ENCODE peak calls at places on chromosome 20, in ten cellular contexts. One of them, this sample, is unnamed.
A peak's percentile ranks its signal among the peaks of the same experiment; 100 is the strongest.

GRCh38 chr20:9200620-9201019 is 131.7 kb downstream of the PLCB4 start:
- DNase-seq in A549: peak; percentile 77
- DNase-seq in H1: no peak
- DNase-seq in spleen: no peak
- DNase-seq in adrenal gland: peak; percentile 1
- DNase-seq in suprapubic skin: no peak
- DNase-seq in heart left ventricle: no peak
- DNase-seq in ovary: no peak
- DNase-seq in HCT116: peak; percentile 36
- DNase-seq in body of pancreas: no peak
- DNase-seq in this sample: no peak

GRCh38 chr20:57498425-57499400 is 26.2 kb downstream of the CTCFL start:
- DNase-seq in A549: no peak
- DNase-seq in H1: no peak
- DNase-seq in spleen: no peak
- DNase-seq in adrenal gland: peak; percentile 21
- DNase-seq in suprapubic skin: peak; percentile 54
- DNase-seq in heart left ventricle: no peak
- DNase-seq in ovary: no peak
- DNase-seq in HCT116: peak; percentile 19
- DNase-seq in body of pancreas: no peak
- DNase-seq in this sample: no peak

GRCh38 chr20:37053230-37053950 is 42.4 kb downstream of the RBL1 start:
- DNase-seq in A549: no peak
- DNase-seq in H1: no peak
- DNase-seq in spleen: no peak
- DNase-seq in adrenal gland: no peak
- DNase-seq in suprapubic skin: no peak
- DNase-seq in heart left ventricle: no peak
- DNase-seq in ovary: no peak
- DNase-seq in HCT116: no peak
- DNase-seq in body of pancreas: no peak
- DNase-seq in this sample: no peak

GRCh38 chr20:21559305-21559704 is 45.4 kb upstream of the NKX2-2 start:
- DNase-seq in A549: no peak
- DNase-seq in H1: no peak
- DNase-seq in spleen: no peak
- DNase-seq in adrenal gland: no peak
- DNase-seq in suprapubic skin: no peak
- DNase-seq in heart left ventricle: no peak
- DNase-seq in ovary: no peak
- DNase-seq in HCT116: no peak
- DNase-seq in body of pancreas: no peak
- DNase-seq in this sample: no peak

GRCh38 chr20:50245561-50246366 is 55.1 kb downstream of the CEBPB start:
- DNase-seq in A549: no peak
- DNase-seq in H1: no peak
- DNase-seq in spleen: no peak
- DNase-seq in adrenal gland: peak; percentile 34
- DNase-seq in suprapubic skin: no peak
- DNase-seq in heart left ventricle: no peak
- DNase-seq in ovary: no peak
- DNase-seq in HCT116: peak; percentile 23
- DNase-seq in body of pancreas: no peak
- DNase-seq in this sample: no peak

GRCh38 chr20:25389858-25390537 is 637 bp downstream of the ABHD12 start:
- DNase-seq in A549: peak; percentile 31
- DNase-seq in H1: no peak
- DNase-seq in spleen: peak; percentile 92
- DNase-seq in adrenal gland: peak; percentile 37
- DNase-seq in suprapubic skin: peak; percentile 81
- DNase-seq in heart left ventricle: peak; percentile 37
- DNase-seq in ovary: peak; percentile 74
- DNase-seq in HCT116: no peak
- DNase-seq in body of pancreas: peak; percentile 68
- DNase-seq in this sample: peak; percentile 13

GRCh38 chr20:64191002-64191401 is 26.8 kb downstream of the MYT1 start:
- DNase-seq in A549: no peak
- DNase-seq in H1: no peak
- DNase-seq in spleen: no peak
- DNase-seq in adrenal gland: no peak
- DNase-seq in suprapubic skin: no peak
- DNase-seq in heart left ventricle: no peak
- DNase-seq in ovary: no peak
- DNase-seq in HCT116: no peak
- DNase-seq in body of pancreas: no peak
- DNase-seq in this sample: no peak

GRCh38 chr20:44465001-44465560 is 10.6 kb upstream of the TTPAL start:
- DNase-seq in A549: no peak
- DNase-seq in H1: no peak
- DNase-seq in spleen: no peak
- DNase-seq in adrenal gland: no peak
- DNase-seq in suprapubic skin: no peak
- DNase-seq in heart left ventricle: no peak
- DNase-seq in ovary: no peak
- DNase-seq in HCT116: no peak
- DNase-seq in body of pancreas: peak; percentile 87
- DNase-seq in this sample: no peak

GRCh38 chr20:19911810-19912382 is 105.3 kb upstream of the NAA20 start:
- DNase-seq in A549: no peak
- DNase-seq in H1: no peak
- DNase-seq in spleen: no peak
- DNase-seq in adrenal gland: no peak
- DNase-seq in suprapubic skin: no peak
- DNase-seq in heart left ventricle: no peak
- DNase-seq in ovary: no peak
- DNase-seq in HCT116: no peak
- DNase-seq in body of pancreas: no peak
- DNase-seq in this sample: no peak
- H3K4me1 ChIP-seq in A549: peaks cover 28% of the 10 kb centered on the region
- H3K4me1 ChIP-seq in H1: peaks cover 3% of the 10 kb centered on the region
- H3K4me1 ChIP-seq in spleen: peaks cover 43% of the 10 kb centered on the region
- H3K4me1 ChIP-seq in adrenal gland: no peaks in the 10 kb centered on the region
- H3K4me1 ChIP-seq in suprapubic skin: peaks cover 42% of the 10 kb centered on the region
- H3K4me1 ChIP-seq in heart left ventricle: peaks cover 5% of the 10 kb centered on the region
- H3K4me1 ChIP-seq in ovary: peaks cover 5% of the 10 kb centered on the region
- H3K4me1 ChIP-seq in HCT116: peaks cover 9% of the 10 kb centered on the region
- H3K4me1 ChIP-seq in body of pancreas: peaks cover 5% of the 10 kb centered on the region
- H3K4me1 ChIP-seq in this sample: no peaks in the 10 kb centered on the region

GRCh38 chr20:23638309-23638708 is 554 bp upstream of the CST3 start:
- DNase-seq in A549: no peak
- DNase-seq in H1: no peak
- DNase-seq in spleen: no peak
- DNase-seq in adrenal gland: no peak
- DNase-seq in suprapubic skin: no peak
- DNase-seq in heart left ventricle: no peak
- DNase-seq in ovary: peak; percentile 56
- DNase-seq in HCT116: no peak
- DNase-seq in body of pancreas: no peak
- DNase-seq in this sample: no peak

GRCh38 chr20:23637282-23638221 is at the start of gene CST3:
- DNase-seq in A549: peak; percentile 97
- DNase-seq in H1: no peak
- DNase-seq in spleen: peak; percentile 90
- DNase-seq in adrenal gland: peak; percentile 91
- DNase-seq in suprapubic skin: peak; percentile 95
- DNase-seq in heart left ventricle: peak; percentile 95
- DNase-seq in ovary: peak; percentile 93
- DNase-seq in HCT116: peak; percentile 68
- DNase-seq in body of pancreas: peak; percentile 90
- DNase-seq in this sample: peak; percentile 88

GRCh38 chr20:23636182-23636907 is 1.4 kb downstream of the CST3 start:
- DNase-seq in A549: no peak
- DNase-seq in H1: no peak
- DNase-seq in spleen: no peak
- DNase-seq in adrenal gland: no peak
- DNase-seq in suprapubic skin: no peak
- DNase-seq in heart left ventricle: no peak
- DNase-seq in ovary: no peak
- DNase-seq in HCT116: no peak
- DNase-seq in body of pancreas: no peak
- DNase-seq in this sample: no peak

GRCh38 chr20:23634985-23635767 is 2.6 kb downstream of the CST3 start:
- DNase-seq in A549: no peak
- DNase-seq in H1: no peak
- DNase-seq in spleen: no peak
- DNase-seq in adrenal gland: peak; percentile 50
- DNase-seq in suprapubic skin: no peak
- DNase-seq in heart left ventricle: peak; percentile 50
- DNase-seq in ovary: no peak
- DNase-seq in HCT116: no peak
- DNase-seq in body of pancreas: no peak
- DNase-seq in this sample: peak; percentile 72

GRCh38 chr20:23636908-23637281 is 860 bp downstream of the CST3 start:
- DNase-seq in A549: no peak
- DNase-seq in H1: no peak
- DNase-seq in spleen: no peak
- DNase-seq in adrenal gland: no peak
- DNase-seq in suprapubic skin: no peak
- DNase-seq in heart left ventricle: no peak
- DNase-seq in ovary: no peak
- DNase-seq in HCT116: no peak
- DNase-seq in body of pancreas: no peak
- DNase-seq in this sample: no peak
- TF ChIP-seq POLR2A in A549: no peak
- TF ChIP-seq POLR2A in H1: no peak
- TF ChIP-seq POLR2A in spleen: no peak
- TF ChIP-seq POLR2A in adrenal gland: no peak
- TF ChIP-seq POLR2A in suprapubic skin: no peak
- TF ChIP-seq POLR2A in heart left ventricle: no peak
- TF ChIP-seq POLR2A in ovary: no peak
- TF ChIP-seq POLR2A in HCT116: no peak
- TF ChIP-seq POLR2A in body of pancreas: no peak
- TF ChIP-seq POLR2A in this sample: no peak

DNA sequence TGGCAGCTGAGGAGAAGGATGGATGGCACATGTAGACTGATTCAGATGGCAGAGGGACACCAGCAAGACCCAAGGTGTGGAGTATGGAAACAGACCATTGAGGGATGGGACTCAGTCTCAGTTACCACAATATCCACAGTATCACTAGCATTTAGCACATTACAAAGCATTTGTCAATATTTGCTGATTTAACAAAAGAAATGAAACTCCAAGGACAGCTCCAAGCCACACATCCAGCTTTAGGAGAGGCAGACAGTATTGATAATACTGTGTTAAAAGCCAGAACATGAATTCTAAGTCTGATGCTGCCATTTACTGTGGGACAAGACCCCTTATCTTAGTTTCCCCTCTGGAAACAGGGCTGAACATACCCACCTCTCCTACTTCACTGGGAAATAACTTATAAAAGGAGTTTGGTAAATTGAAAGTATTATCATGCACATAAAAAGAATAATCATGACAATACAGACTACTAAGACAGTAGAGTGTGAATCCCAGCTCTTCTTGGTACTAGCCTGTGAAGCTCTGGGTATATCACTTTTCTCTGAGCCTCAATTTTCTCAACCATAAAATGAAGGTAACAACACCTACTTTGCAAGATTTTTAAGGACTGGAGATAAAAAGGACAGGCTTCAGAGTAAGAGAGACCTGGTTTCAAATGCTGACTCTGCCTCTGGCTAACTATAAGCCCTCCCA is 11.1 kb downstream of the BCL2L1 start:
- DNase-seq in A549: no peak
- DNase-seq in H1: no peak
- DNase-seq in spleen: no peak
- DNase-seq in adrenal gland: no peak
- DNase-seq in suprapubic skin: no peak
- DNase-seq in heart left ventricle: no peak
- DNase-seq in ovary: no peak
- DNase-seq in HCT116: no peak
- DNase-seq in body of pancreas: no peak
- DNase-seq in this sample: no peak
- H3K4me1 ChIP-seq in A549: peaks cover 96% of the 10 kb centered on the region
- H3K4me1 ChIP-seq in H1: peaks cover 37% of the 10 kb centered on the region
- H3K4me1 ChIP-seq in spleen: peaks cover 40% of the 10 kb centered on the region
- H3K4me1 ChIP-seq in adrenal gland: peaks cover 79% of the 10 kb centered on the region
- H3K4me1 ChIP-seq in suprapubic skin: peaks cover 83% of the 10 kb centered on the region
- H3K4me1 ChIP-seq in heart left ventricle: peaks cover 51% of the 10 kb centered on the region
- H3K4me1 ChIP-seq in ovary: peaks cover 14% of the 10 kb centered on the region
- H3K4me1 ChIP-seq in HCT116: peaks cover 99% of the 10 kb centered on the region
- H3K4me1 ChIP-seq in body of pancreas: peaks cover 94% of the 10 kb centered on the region
- H3K4me1 ChIP-seq in this sample: peaks cover 93% of the 10 kb centered on the region

GRCh38 chr20:46358336-46359058 is 47.9 kb downstream of the ELMO2 start:
- DNase-seq in A549: no peak
- DNase-seq in H1: no peak
- DNase-seq in spleen: no peak
- DNase-seq in adrenal gland: peak; percentile 73
- DNase-seq in suprapubic skin: no peak
- DNase-seq in heart left ventricle: no peak
- DNase-seq in ovary: no peak
- DNase-seq in HCT116: no peak
- DNase-seq in body of pancreas: no peak
- DNase-seq in this sample: no peak

GRCh38 chr20:46355778-46356177 is 47.5 kb upstream of the CDH22 start:
- DNase-seq in A549: no peak
- DNase-seq in H1: no peak
- DNase-seq in spleen: no peak
- DNase-seq in adrenal gland: peak; percentile 42
- DNase-seq in suprapubic skin: no peak
- DNase-seq in heart left ventricle: no peak
- DNase-seq in ovary: no peak
- DNase-seq in HCT116: no peak
- DNase-seq in body of pancreas: no peak
- DNase-seq in this sample: no peak

GRCh38 chr20:46356195-46357029 is 48.1 kb upstream of the CDH22 start:
- DNase-seq in A549: no peak
- DNase-seq in H1: no peak
- DNase-seq in spleen: no peak
- DNase-seq in adrenal gland: no peak
- DNase-seq in suprapubic skin: no peak
- DNase-seq in heart left ventricle: no peak
- DNase-seq in ovary: no peak
- DNase-seq in HCT116: no peak
- DNase-seq in body of pancreas: no peak
- DNase-seq in this sample: no peak

GRCh38 chr20:46354920-46355654 is 46.8 kb upstream of the CDH22 start:
- DNase-seq in A549: no peak
- DNase-seq in H1: no peak
- DNase-seq in spleen: no peak
- DNase-seq in adrenal gland: no peak
- DNase-seq in suprapubic skin: no peak
- DNase-seq in heart left ventricle: no peak
- DNase-seq in ovary: no peak
- DNase-seq in HCT116: no peak
- DNase-seq in body of pancreas: no peak
- DNase-seq in this sample: no peak

DNA sequence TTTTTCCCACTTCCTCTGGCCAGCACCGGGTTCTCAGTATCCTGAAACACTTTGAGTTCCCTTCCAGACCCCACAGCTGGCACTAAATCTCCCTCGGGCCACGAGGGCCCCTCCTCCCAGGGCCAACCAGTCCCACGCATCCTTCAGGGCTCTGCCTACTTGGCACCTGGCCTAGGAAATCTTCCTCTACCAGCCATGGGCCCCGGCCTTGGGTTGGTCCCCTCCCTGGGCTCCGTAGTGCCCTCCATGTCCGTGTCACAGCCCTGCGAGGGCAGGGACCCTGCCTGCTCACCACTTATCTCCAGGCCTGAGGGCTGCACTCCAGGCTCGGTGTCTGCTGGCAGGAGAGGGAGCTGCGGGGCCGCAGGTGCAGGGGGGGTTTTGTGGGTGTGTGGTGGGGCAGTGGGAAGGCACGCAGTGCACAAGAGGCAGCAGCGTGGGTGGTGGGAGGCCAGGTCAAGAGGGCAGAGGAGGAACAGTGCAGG is 48.8 kb upstream of the CDH22 start:
- DNase-seq in A549: no peak
- DNase-seq in H1: no peak
- DNase-seq in spleen: peak; percentile 84
- DNase-seq in adrenal gland: peak; percentile 89
- DNase-seq in suprapubic skin: no peak
- DNase-seq in heart left ventricle: peak; percentile 53
- DNase-seq in ovary: peak; percentile 70
- DNase-seq in HCT116: no peak
- DNase-seq in body of pancreas: peak; percentile 41
- DNase-seq in this sample: no peak
- TF ChIP-seq POLR2A in A549: no peak
- TF ChIP-seq POLR2A in H1: no peak
- TF ChIP-seq POLR2A in spleen: no peak
- TF ChIP-seq POLR2A in adrenal gland: no peak
- TF ChIP-seq POLR2A in suprapubic skin: no peak
- TF ChIP-seq POLR2A in heart left ventricle: no peak
- TF ChIP-seq POLR2A in ovary: no peak
- TF ChIP-seq POLR2A in HCT116: no peak
- TF ChIP-seq POLR2A in body of pancreas: no peak
- TF ChIP-seq POLR2A in this sample: no peak

This sample was measured in tibial nerve.